ENCODE peak calls at places on chromosomes 6 and 20, in four cellular contexts. I, C, E and B are unnamed samples.
A peak's percentile ranks its signal among the peaks of the same experiment; 100 is the strongest.

GRCh38 chr6:136466789-136467585 is 83.2 kb downstream of the MAP7 start:
- DNase-seq in I (no peak), C (no peak), E (no peak), B (no peak)

GRCh38 chr6:155309150-155309549 is 5.1 kb downstream of the TFB1M start:
- DNase-seq in I (no peak), E (no peak), C (no peak), B (no peak)

GRCh38 chr6:113169484-113169883 is 687.7 kb upstream of the MARCKS start:
- DNase-seq in I (no peak), C (peak; percentile 20), E (no peak), B (peak; percentile 43)

GRCh38 chr6:150684715-150685459 is 85.2 kb downstream of the PLEKHG1 start:
- DNase-seq in C (no peak), I (no peak), E (no peak), B (no peak)

GRCh38 chr20:52261792-52262191 is 70.2 kb upstream of the ZFP64 start:
- DNase-seq in C (no peak), I (no peak), E (no peak), B (no peak)

GRCh38 chr6:151436814-151437213 is 15.1 kb downstream of the RMND1 start:
- DNase-seq in I (peak; percentile 83), E (no peak), C (no peak), B (peak; percentile 93)

GRCh38 chr6:138923561-138923960 is 64.5 kb downstream of the REPS1 start:
- DNase-seq in C (no peak), E (no peak), I (no peak), B (no peak)

GRCh38 chr6:136553166-136553787 is 3.1 kb upstream of the MAP7 start:
- DNase-seq in C (no peak), E (no peak), I (no peak), B (no peak)

GRCh38 chr6:63635165-63635562 is 438 bp upstream of the PHF3 start:
- DNase-seq in C (no peak), I (peak; percentile 7), E (no peak), B (no peak)

GRCh38 chr6:5674723-5675122 is 332.0 kb downstream of the NRN1 start:
- DNase-seq in C (no peak), I (no peak), E (no peak), B (no peak)

GRCh38 chr20:51494241-51495110 is 48.0 kb downstream of the NFATC2 start:
- DNase-seq in C (no peak), E (no peak), I (no peak), B (no peak)

GRCh38 chr20:34907616-34908469 is 31.4 kb downstream of the ACSS2 start:
- DNase-seq in C (peak; percentile 63), E (no peak), I (peak; percentile 54), B (peak; percentile 74)

GRCh38 chr20:38150595-38151170 is 14.4 kb downstream of the TGM2 start:
- DNase-seq in I (no peak), E (no peak), C (no peak), B (no peak)

GRCh38 chr6:7673063-7673536 is 52.8 kb upstream of the BMP6 start:
- DNase-seq in I (no peak), C (peak; percentile 3), E (no peak), B (peak; percentile 71)

GRCh38 chr6:125533710-125534397 is 215.6 kb upstream of the HEY2 start:
- DNase-seq in C (no peak), I (no peak), E (no peak), B (peak; percentile 8)

GRCh38 chr6:168217880-168218537 is 101.6 kb downstream of the DACT2 start:
- DNase-seq in I (no peak), C (no peak), E (no peak), B (no peak)

GRCh38 chr6:130851026-130851425 is 23.8 kb downstream of the SMLR1 start:
- DNase-seq in E (no peak), I (no peak), C (no peak), B (no peak)

GRCh38 chr6:89843070-89843469 is 13.4 kb downstream of the CASP8AP2 start:
- DNase-seq in C (no peak), E (no peak), I (peak; percentile 57), B (no peak)

GRCh38 chr6:154595997-154596396 is 85.5 kb upstream of the CNKSR3 start:
- DNase-seq in C (no peak), I (no peak), E (no peak), B (no peak)

GRCh38 chr6:79586548-79586947 is 44.6 kb upstream of the SH3BGRL2 start:
- DNase-seq in E (no peak), I (peak; percentile 71), C (peak; percentile 47), B (peak; percentile 47)

GRCh38 chr6:90222724-90223198 is 73.9 kb downstream of the BACH2 start:
- DNase-seq in E (no peak), C (no peak), I (no peak), B (no peak)

GRCh38 chr6:53714888-53715287 is 49.3 kb upstream of the KLHL31 start:
- DNase-seq in C (no peak), I (no peak), E (no peak), B (no peak)

GRCh38 chr6:12479885-12480284 is 189.7 kb downstream of the EDN1 start:
- DNase-seq in E (no peak), I (no peak), C (no peak), B (peak; percentile 19)

GRCh38 chr6:93183513-93183912 is 235.8 kb downstream of the EPHA7 start:
- DNase-seq in C (no peak), I (no peak), E (no peak), B (no peak)

GRCh38 chr20:59661141-59661540 is 56.8 kb downstream of the PHACTR3 start:
- DNase-seq in C (no peak), E (no peak), I (no peak), B (no peak)

GRCh38 chr6:167341665-167342655 is 17.1 kb downstream of the TTLL2 start:
- DNase-seq in I (no peak), C (no peak), E (no peak), B (no peak)

GRCh38 chr20:2771631-2772080 is 28.8 kb downstream of the CPXM1 start:
- DNase-seq in E (no peak), C (no peak), I (no peak), B (peak; percentile 36)

GRCh38 chr6:11616200-11616611 is 78.7 kb downstream of the TMEM170B start:
- DNase-seq in I (peak; percentile 87), C (peak; percentile 95), E (no peak), B (peak; percentile 53)

GRCh38 chr6:39929733-39930461 is 4.4 kb downstream of the MOCS1 start:
- DNase-seq in C (peak; percentile 62), E (no peak), I (peak; percentile 27), B (peak; percentile 79)

GRCh38 chr6:113684382-113684901 is 172.7 kb upstream of the MARCKS start:
- DNase-seq in E (no peak), I (peak; percentile 33), C (no peak), B (no peak)

GRCh38 chr20:46699651-46700359 is 9.6 kb upstream of the SLC2A10 start:
- DNase-seq in I (peak; percentile 71), E (no peak), C (peak; percentile 41), B (peak; percentile 61)

GRCh38 chr6:150857062-150857905 is 8.2 kb upstream of the MTHFD1L start:
- DNase-seq in I (peak; percentile 99), E (no peak), C (peak; percentile 97), B (peak; percentile 100)

GRCh38 chr6:99575544-99576227 is 7.2 kb upstream of the CCNC start:
- DNase-seq in C (no peak), E (no peak), I (no peak), B (no peak)

GRCh38 chr6:13096084-13096483 is 232.3 kb downstream of the TBC1D7 start:
- DNase-seq in C (no peak), I (no peak), E (no peak), B (no peak)

GRCh38 chr6:39430968-39431523 is 108.5 kb upstream of the KCNK16 start:
- DNase-seq in I (peak; percentile 19), C (no peak), E (no peak), B (no peak)

GRCh38 chr6:4687989-4688947 is 87.9 kb upstream of the CDYL start:
- DNase-seq in E (no peak), I (peak; percentile 87), C (peak; percentile 77), B (peak; percentile 89)

GRCh38 chr20:2729791-2730190 is 37.2 kb downstream of the EBF4 start:
- DNase-seq in E (no peak), C (no peak), I (no peak), B (peak; percentile 18)

GRCh38 chr6:7646394-7646793 is 56.4 kb downstream of the SNRNP48 start:
- DNase-seq in C (peak; percentile 79), E (no peak), I (peak; percentile 56), B (peak; percentile 97)

GRCh38 chr6:122079906-122080305 is 319.5 kb upstream of the HSF2 start:
- DNase-seq in I (no peak), E (no peak), C (no peak), B (no peak)